ENCODE peak calls at places on chromosomes 4 and X, in eight cellular contexts. One of them, this sample, is unnamed.

GRCh38 chr4:177480796-177481195 is 38.6 kb upstream of the AGA start:
- DNase-seq in GM23338: no peak
- DNase-seq in HepG2: no peak
- DNase-seq in H9: no peak
- DNase-seq in fibroblast of lung: peak; percentile 95
- DNase-seq in IMR-90: peak; percentile 93
- DNase-seq in PC-9: no peak
- DNase-seq in astrocyte: peak; percentile 94
- DNase-seq in this sample: peak; percentile 51

GRCh38 chrX:56975611-56976010 is 19.7 kb downstream of the SPIN3 start:
- DNase-seq in GM23338: no peak
- DNase-seq in HepG2: no peak
- DNase-seq in H9: no peak
- DNase-seq in fibroblast of lung: no peak
- DNase-seq in IMR-90: no peak
- DNase-seq in PC-9: no peak
- DNase-seq in astrocyte: no peak
- DNase-seq in this sample: peak; percentile 5

GRCh38 chr4:127224556-127224955 is 408.2 kb upstream of the INTU start:
- DNase-seq in GM23338: no peak
- DNase-seq in HepG2: no peak
- DNase-seq in H9: no peak
- DNase-seq in fibroblast of lung: no peak
- DNase-seq in IMR-90: no peak
- DNase-seq in PC-9: no peak
- DNase-seq in astrocyte: no peak
- DNase-seq in this sample: no peak

GRCh38 chrX:30085571-30085970 is 129.8 kb upstream of the MAGEB2 start:
- DNase-seq in GM23338: no peak
- DNase-seq in HepG2: no peak
- DNase-seq in H9: no peak
- DNase-seq in fibroblast of lung: no peak
- DNase-seq in IMR-90: no peak
- DNase-seq in PC-9: no peak
- DNase-seq in astrocyte: no peak
- DNase-seq in this sample: no peak

GRCh38 chr4:186932631-186933150 is 209.0 kb upstream of the FAT1 start:
- DNase-seq in GM23338: no peak
- DNase-seq in HepG2: peak; percentile 29
- DNase-seq in H9: no peak
- DNase-seq in fibroblast of lung: peak; percentile 96
- DNase-seq in IMR-90: peak; percentile 74
- DNase-seq in PC-9: no peak
- DNase-seq in astrocyte: peak; percentile 96
- DNase-seq in this sample: peak; percentile 76

GRCh38 chr4:128684031-128684430 is 125.5 kb upstream of the JADE1 start:
- DNase-seq in GM23338: peak; percentile 42
- DNase-seq in HepG2: no peak
- DNase-seq in H9: no peak
- DNase-seq in fibroblast of lung: no peak
- DNase-seq in IMR-90: no peak
- DNase-seq in PC-9: no peak
- DNase-seq in astrocyte: no peak
- DNase-seq in this sample: no peak

GRCh38 chrX:153582896-153583295 is 16.0 kb downstream of the CCNQ start:
- DNase-seq in GM23338: no peak
- DNase-seq in HepG2: peak; percentile 7
- DNase-seq in H9: no peak
- DNase-seq in fibroblast of lung: peak; percentile 17
- DNase-seq in IMR-90: peak; percentile 37
- DNase-seq in PC-9: no peak
- DNase-seq in astrocyte: peak; percentile 7
- DNase-seq in this sample: no peak

GRCh38 chrX:41027388-41027787 is 57.9 kb upstream of the USP9X start:
- DNase-seq in GM23338: peak; percentile 28
- DNase-seq in HepG2: no peak
- DNase-seq in H9: no peak
- DNase-seq in fibroblast of lung: peak; percentile 76
- DNase-seq in IMR-90: peak; percentile 76
- DNase-seq in PC-9: peak; percentile 11
- DNase-seq in astrocyte: peak; percentile 74
- DNase-seq in this sample: peak; percentile 75

GRCh38 chr4:158809611-158810486 is 41.0 kb downstream of the FNIP2 start:
- DNase-seq in GM23338: no peak
- DNase-seq in HepG2: no peak
- DNase-seq in H9: no peak
- DNase-seq in fibroblast of lung: peak; percentile 99
- DNase-seq in IMR-90: peak; percentile 90
- DNase-seq in PC-9: peak; percentile 54
- DNase-seq in astrocyte: peak; percentile 100
- DNase-seq in this sample: peak; percentile 90

GRCh38 chrX:154549766-154550165 is 2.3 kb downstream of the IKBKG start:
- DNase-seq in GM23338: no peak
- DNase-seq in HepG2: no peak
- DNase-seq in H9: no peak
- DNase-seq in fibroblast of lung: no peak
- DNase-seq in IMR-90: peak; percentile 77
- DNase-seq in PC-9: no peak
- DNase-seq in astrocyte: no peak
- DNase-seq in this sample: peak; percentile 31

GRCh38 chr4:65472531-65472930 is 197.8 kb downstream of the EPHA5 start:
- DNase-seq in GM23338: no peak
- DNase-seq in HepG2: no peak
- DNase-seq in H9: no peak
- DNase-seq in fibroblast of lung: no peak
- DNase-seq in IMR-90: no peak
- DNase-seq in PC-9: no peak
- DNase-seq in astrocyte: no peak
- DNase-seq in this sample: no peak

GRCh38 chr4:185039508-185040273 is 21.4 kb downstream of the HELT start:
- DNase-seq in GM23338: peak; percentile 84
- DNase-seq in HepG2: peak; percentile 30
- DNase-seq in H9: peak; percentile 64
- DNase-seq in fibroblast of lung: peak; percentile 36
- DNase-seq in IMR-90: peak; percentile 68
- DNase-seq in PC-9: peak; percentile 37
- DNase-seq in astrocyte: peak; percentile 23
- DNase-seq in this sample: peak; percentile 74

GRCh38 chrX:40333344-40333743 is 235.6 kb upstream of the BCOR start:
- DNase-seq in GM23338: no peak
- DNase-seq in HepG2: no peak
- DNase-seq in H9: no peak
- DNase-seq in fibroblast of lung: no peak
- DNase-seq in IMR-90: no peak
- DNase-seq in PC-9: no peak
- DNase-seq in astrocyte: no peak
- DNase-seq in this sample: no peak

GRCh38 chrX:103697687-103698086 is 11.2 kb upstream of the MORF4L2 start:
- DNase-seq in GM23338: peak; percentile 25
- DNase-seq in HepG2: no peak
- DNase-seq in H9: no peak
- DNase-seq in fibroblast of lung: no peak
- DNase-seq in IMR-90: no peak
- DNase-seq in PC-9: no peak
- DNase-seq in astrocyte: no peak
- DNase-seq in this sample: no peak

GRCh38 chrX:152819271-152819670 is 11.3 kb downstream of the CETN2 start:
- DNase-seq in GM23338: no peak
- DNase-seq in HepG2: no peak
- DNase-seq in H9: no peak
- DNase-seq in fibroblast of lung: no peak
- DNase-seq in IMR-90: peak; percentile 31
- DNase-seq in PC-9: no peak
- DNase-seq in astrocyte: no peak
- DNase-seq in this sample: peak; percentile 65

GRCh38 chr4:1210241-1210841 is 38.0 kb upstream of the SPON2 start:
- DNase-seq in GM23338: no peak
- DNase-seq in HepG2: no peak
- DNase-seq in H9: no peak
- DNase-seq in fibroblast of lung: no peak
- DNase-seq in IMR-90: no peak
- DNase-seq in PC-9: no peak
- DNase-seq in astrocyte: no peak
- DNase-seq in this sample: no peak
- H4K20me1 ChIP-seq in GM23338: peaks cover 5% of the 10 kb centered on the region
- H4K20me1 ChIP-seq in HepG2: no peaks in the 10 kb centered on the region
- H4K20me1 ChIP-seq in H9: no peaks in the 10 kb centered on the region
- H4K20me1 ChIP-seq in fibroblast of lung: no peaks in the 10 kb centered on the region
- H4K20me1 ChIP-seq in IMR-90: no peaks in the 10 kb centered on the region
- H4K20me1 ChIP-seq in PC-9: no peaks in the 10 kb centered on the region
- H4K20me1 ChIP-seq in astrocyte: peaks cover 12% of the 10 kb centered on the region
- H4K20me1 ChIP-seq in this sample: no peaks in the 10 kb centered on the region

GRCh38 chr4:2819244-2820215 is 24.1 kb upstream of the ADD1 start:
- DNase-seq in GM23338: no peak
- DNase-seq in HepG2: no peak
- DNase-seq in H9: no peak
- DNase-seq in fibroblast of lung: no peak
- DNase-seq in IMR-90: no peak
- DNase-seq in PC-9: no peak
- DNase-seq in astrocyte: no peak
- DNase-seq in this sample: no peak

GRCh38 chr4:2822461-2823300 is 21.0 kb upstream of the ADD1 start:
- DNase-seq in GM23338: no peak
- DNase-seq in HepG2: no peak
- DNase-seq in H9: no peak
- DNase-seq in fibroblast of lung: no peak
- DNase-seq in IMR-90: no peak
- DNase-seq in PC-9: no peak
- DNase-seq in astrocyte: no peak
- DNase-seq in this sample: no peak

GRCh38 chr4:2818351-2818939 is 25.2 kb upstream of the ADD1 start:
- DNase-seq in GM23338: peak; percentile 69
- DNase-seq in HepG2: no peak
- DNase-seq in H9: peak; percentile 47
- DNase-seq in fibroblast of lung: no peak
- DNase-seq in IMR-90: no peak
- DNase-seq in PC-9: no peak
- DNase-seq in astrocyte: no peak
- DNase-seq in this sample: peak; percentile 54

GRCh38 chr4:2817701-2818350 is 24.9 kb downstream of the SH3BP2 start:
- DNase-seq in GM23338: peak; percentile 77
- DNase-seq in HepG2: no peak
- DNase-seq in H9: peak; percentile 65
- DNase-seq in fibroblast of lung: no peak
- DNase-seq in IMR-90: no peak
- DNase-seq in PC-9: peak; percentile 55
- DNase-seq in astrocyte: no peak
- DNase-seq in this sample: peak; percentile 53

DNA sequence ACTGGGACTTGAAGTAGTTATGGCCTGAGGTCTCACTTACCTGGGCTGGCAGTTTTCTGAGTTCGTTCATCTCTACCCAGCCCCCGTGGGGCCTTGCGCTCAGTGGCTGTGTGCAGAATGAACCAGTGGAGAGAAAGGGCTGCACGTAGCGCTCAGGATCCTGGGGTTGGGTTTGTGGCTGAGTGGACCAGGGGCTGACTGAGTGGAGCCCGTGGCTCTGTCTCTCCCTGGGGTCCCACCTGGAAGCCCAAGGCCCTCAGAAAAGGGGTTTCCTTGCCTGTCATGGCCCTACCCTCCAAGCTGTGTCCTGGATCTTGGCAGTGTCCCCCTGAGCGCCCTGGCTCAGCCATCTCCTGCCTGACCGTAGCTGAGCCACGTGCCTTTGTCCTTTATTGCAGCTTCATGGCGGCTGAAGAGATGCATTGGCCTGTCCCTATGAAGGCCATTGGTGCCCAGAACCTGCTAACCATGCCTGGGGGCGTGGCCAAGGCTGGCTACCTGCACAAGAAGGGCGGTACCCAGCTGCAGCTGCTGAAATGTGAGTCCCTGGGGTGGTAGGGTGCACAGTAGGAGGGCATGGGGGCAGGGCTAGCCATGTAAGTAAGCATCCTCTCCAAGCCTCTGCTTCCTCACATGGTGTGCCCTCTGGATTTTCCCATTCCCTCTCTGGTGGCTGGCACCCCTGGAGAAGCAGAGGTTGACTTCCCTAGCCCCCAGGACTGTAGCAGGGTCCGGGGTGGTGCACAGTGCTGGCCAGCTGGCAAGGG is 23.2 kb upstream of the ADD1 start:
- DNase-seq in GM23338: no peak
- DNase-seq in HepG2: no peak
- DNase-seq in H9: no peak
- DNase-seq in fibroblast of lung: no peak
- DNase-seq in IMR-90: no peak
- DNase-seq in PC-9: peak; percentile 32
- DNase-seq in astrocyte: no peak
- DNase-seq in this sample: no peak
- H4K20me1 ChIP-seq in GM23338: no peaks in the 10 kb centered on the region
- H4K20me1 ChIP-seq in HepG2: peaks cover 8% of the 10 kb centered on the region
- H4K20me1 ChIP-seq in H9: no peaks in the 10 kb centered on the region
- H4K20me1 ChIP-seq in fibroblast of lung: no peaks in the 10 kb centered on the region
- H4K20me1 ChIP-seq in IMR-90: peaks cover 6% of the 10 kb centered on the region
- H4K20me1 ChIP-seq in PC-9: no peaks in the 10 kb centered on the region
- H4K20me1 ChIP-seq in astrocyte: peaks cover 45% of the 10 kb centered on the region
- H4K20me1 ChIP-seq in this sample: no peaks in the 10 kb centered on the region

DNA sequence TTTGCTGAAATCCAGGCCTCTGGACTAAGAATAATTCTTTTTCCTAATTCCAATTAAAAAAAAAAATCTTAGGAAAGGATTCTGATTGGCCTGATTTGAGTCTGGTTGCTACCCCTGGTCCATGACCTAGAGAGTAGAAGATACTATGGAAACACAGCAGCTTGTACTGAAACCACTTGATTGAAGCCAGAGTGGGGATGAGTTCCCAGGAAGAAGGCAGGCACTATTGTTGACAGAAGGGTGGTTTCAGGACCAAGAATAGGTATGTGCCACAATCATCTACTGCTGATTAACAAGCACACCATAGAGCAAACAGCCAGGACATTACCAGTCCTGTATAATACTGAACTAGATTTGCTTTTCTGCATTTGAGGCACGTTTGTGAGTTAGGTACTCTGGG is 29.6 kb downstream of the STX18 start:
- DNase-seq in GM23338: no peak
- DNase-seq in HepG2: no peak
- DNase-seq in H9: no peak
- DNase-seq in fibroblast of lung: no peak
- DNase-seq in IMR-90: no peak
- DNase-seq in PC-9: no peak
- DNase-seq in astrocyte: no peak
- DNase-seq in this sample: no peak
- H4K20me1 ChIP-seq in GM23338: peaks cover 2% of the 10 kb centered on the region
- H4K20me1 ChIP-seq in HepG2: no peaks in the 10 kb centered on the region
- H4K20me1 ChIP-seq in H9: no peaks in the 10 kb centered on the region
- H4K20me1 ChIP-seq in fibroblast of lung: no peaks in the 10 kb centered on the region
- H4K20me1 ChIP-seq in IMR-90: peaks cover 10% of the 10 kb centered on the region
- H4K20me1 ChIP-seq in PC-9: no peaks in the 10 kb centered on the region
- H4K20me1 ChIP-seq in astrocyte: peaks cover 79% of the 10 kb centered on the region
- H4K20me1 ChIP-seq in this sample: no peaks in the 10 kb centered on the region

GRCh38 chr4:1880332-1880731 is 9.1 kb downstream of the NSD2 start:
- DNase-seq in GM23338: no peak
- DNase-seq in HepG2: peak; percentile 30
- DNase-seq in H9: no peak
- DNase-seq in fibroblast of lung: no peak
- DNase-seq in IMR-90: no peak
- DNase-seq in PC-9: no peak
- DNase-seq in astrocyte: no peak
- DNase-seq in this sample: no peak
- H4K20me1 ChIP-seq in GM23338: peaks cover 71% of the 10 kb centered on the region
- H4K20me1 ChIP-seq in HepG2: peaks cover 50% of the 10 kb centered on the region
- H4K20me1 ChIP-seq in H9: no peaks in the 10 kb centered on the region
- H4K20me1 ChIP-seq in fibroblast of lung: no peaks in the 10 kb centered on the region
- H4K20me1 ChIP-seq in IMR-90: peaks cover 75% of the 10 kb centered on the region
- H4K20me1 ChIP-seq in PC-9: peaks cover 34% of the 10 kb centered on the region
- H4K20me1 ChIP-seq in astrocyte: peaks cover 60% of the 10 kb centered on the region
- H4K20me1 ChIP-seq in this sample: peaks cover 3% of the 10 kb centered on the region

This sample was measured in GM23248.